ENCODE peak calls at places on chromosomes 2 and 18, in seven cellular contexts. K, F, X, H, M, E and C are unnamed samples.

GRCh38 chr2:102166189-102166845 is 20.5 kb upstream of the IL1RL2 start:
- DNase-seq in K (no peak), F (peak), X (no peak), H (peak), M (no peak), E (peak), C (peak)

GRCh38 chr2:54866868-54867267 is 143.4 kb downstream of the EML6 start:
- DNase-seq in K (no peak), F (no peak), X (no peak), H (no peak), M (peak), E (no peak), C (no peak)

GRCh38 chr2:176110975-176111663 is 4.0 kb downstream of the HOXD11 start:
- DNase-seq in K (no peak), F (peak), X (peak), H (no peak), M (no peak), E (peak), C (peak)

GRCh38 chr2:126720647-126721046 is 64.7 kb downstream of the GYPC start:
- DNase-seq in K (peak), F (no peak), X (no peak), H (no peak), M (no peak), E (no peak), C (no peak)

GRCh38 chr2:196987298-196987653 is 60.8 kb upstream of the PGAP1 start:
- DNase-seq in K (no peak), F (no peak), X (no peak), H (no peak), M (no peak), E (no peak), C (no peak)

GRCh38 chr18:79634593-79634992 is 45.0 kb upstream of the CTDP1 start:
- DNase-seq in K (peak), F (no peak), X (peak), H (no peak), M (no peak), E (no peak), C (no peak)

GRCh38 chr2:177015526-177015925 is 197.1 kb upstream of the HNRNPA3 start:
- DNase-seq in K (no peak), F (no peak), X (no peak), H (no peak), M (no peak), E (no peak), C (no peak)

GRCh38 chr2:201116959-201117734 is 1.2 kb downstream of the CFLAR start:
- DNase-seq in K (peak), F (no peak), X (peak), H (peak), M (no peak), E (peak), C (peak)

GRCh38 chr2:173119069-173119807 is 43.6 kb downstream of the MAP3K20 start:
- DNase-seq in K (no peak), F (no peak), X (no peak), H (peak), M (no peak), E (no peak), C (no peak)

GRCh38 chr2:17646096-17646554 is 105.6 kb downstream of the VSNL1 start:
- DNase-seq in K (peak), F (peak), X (no peak), H (peak), M (peak), E (peak), C (peak)

GRCh38 chr18:7516505-7517117 is 50.5 kb upstream of the PTPRM start:
- DNase-seq in K (no peak), F (no peak), X (no peak), H (no peak), M (no peak), E (no peak), C (no peak)

GRCh38 chr2:84792856-84793522 is 87.9 kb downstream of the TRABD2A start:
- DNase-seq in K (no peak), F (no peak), X (no peak), H (no peak), M (no peak), E (no peak), C (peak)

GRCh38 chr2:85066874-85067351 is 66.3 kb upstream of the TCF7L1 start:
- DNase-seq in K (peak), F (peak), X (peak), H (peak), M (no peak), E (peak), C (peak)

GRCh38 chr2:56168163-56168562 is 15.6 kb upstream of the CCDC85A start:
- DNase-seq in K (peak), F (no peak), X (no peak), H (no peak), M (no peak), E (no peak), C (peak)

GRCh38 chr2:181678033-181678586 is 2.2 kb downstream of the NEUROD1 start:
- DNase-seq in K (peak), F (peak), X (no peak), H (peak), M (no peak), E (peak), C (peak)

GRCh38 chr18:3552305-3552704 is 102.3 kb downstream of the TGIF1 start:
- DNase-seq in K (no peak), F (no peak), X (no peak), H (no peak), M (no peak), E (no peak), C (no peak)

GRCh38 chr2:211033765-211034164 is 477.4 kb downstream of the CPS1 start:
- DNase-seq in K (no peak), F (peak), X (no peak), H (no peak), M (no peak), E (no peak), C (no peak)

GRCh38 chr2:225326969-225327368 is 72.5 kb upstream of the NYAP2 start:
- DNase-seq in K (no peak), F (no peak), X (no peak), H (no peak), M (no peak), E (no peak), C (peak)

GRCh38 chr2:11388262-11389047 is 44.0 kb upstream of the ROCK2 start:
- DNase-seq in K (no peak), F (no peak), X (peak), H (no peak), M (no peak), E (no peak), C (no peak)

GRCh38 chr2:173271825-173272224 is 82.8 kb upstream of the CDCA7 start:
- DNase-seq in K (no peak), F (no peak), X (no peak), H (no peak), M (no peak), E (no peak), C (no peak)

GRCh38 chr2:64773461-64774118 is 119.9 kb upstream of the SERTAD2 start:
- DNase-seq in K (no peak), F (no peak), X (no peak), H (no peak), M (no peak), E (no peak), C (no peak)

GRCh38 chr2:222795671-222796357 is 65.0 kb upstream of the ACSL3 start:
- DNase-seq in K (no peak), F (no peak), X (no peak), H (no peak), M (no peak), E (no peak), C (no peak)

GRCh38 chr2:162044586-162044985 is 29.4 kb downstream of the DPP4 start:
- DNase-seq in K (no peak), F (no peak), X (no peak), H (no peak), M (no peak), E (no peak), C (no peak)

GRCh38 chr2:65620026-65620425 is 187.6 kb upstream of the SPRED2 start:
- DNase-seq in K (no peak), F (no peak), X (no peak), H (no peak), M (no peak), E (no peak), C (no peak)

GRCh38 chr18:70069965-70070364 is 122.3 kb upstream of the CD226 start:
- DNase-seq in K (no peak), F (no peak), X (no peak), H (no peak), M (no peak), E (no peak), C (no peak)

GRCh38 chr18:47263197-47263827 is 11.9 kb upstream of the SKOR2 start:
- DNase-seq in K (no peak), F (no peak), X (no peak), H (no peak), M (no peak), E (no peak), C (no peak)

GRCh38 chr18:10916387-10916786 is 233.0 kb downstream of the PIEZO2 start:
- DNase-seq in K (no peak), F (no peak), X (no peak), H (no peak), M (no peak), E (no peak), C (no peak)

GRCh38 chr18:13221821-13222220 is 3.3 kb downstream of the LDLRAD4 start:
- DNase-seq in K (peak), F (no peak), X (peak), H (peak), M (no peak), E (no peak), C (peak)

GRCh38 chr2:222656544-222657446 is 903 bp upstream of the FARSB start:
- DNase-seq in K (no peak), F (no peak), X (no peak), H (no peak), M (no peak), E (no peak), C (no peak)

GRCh38 chr2:84481702-84482101 is 22.6 kb upstream of the SUCLG1 start:
- DNase-seq in K (no peak), F (no peak), X (no peak), H (no peak), M (no peak), E (no peak), C (peak)

GRCh38 chr2:120223034-120223912 is at the start of gene TMEM185B:
- DNase-seq in K (peak), F (peak), X (peak), H (peak), M (no peak), E (peak), C (peak)

GRCh38 chr18:5979176-5979888 is 84.0 kb upstream of the TMEM200C start:
- DNase-seq in K (no peak), F (no peak), X (no peak), H (no peak), M (no peak), E (no peak), C (no peak)

DNA sequence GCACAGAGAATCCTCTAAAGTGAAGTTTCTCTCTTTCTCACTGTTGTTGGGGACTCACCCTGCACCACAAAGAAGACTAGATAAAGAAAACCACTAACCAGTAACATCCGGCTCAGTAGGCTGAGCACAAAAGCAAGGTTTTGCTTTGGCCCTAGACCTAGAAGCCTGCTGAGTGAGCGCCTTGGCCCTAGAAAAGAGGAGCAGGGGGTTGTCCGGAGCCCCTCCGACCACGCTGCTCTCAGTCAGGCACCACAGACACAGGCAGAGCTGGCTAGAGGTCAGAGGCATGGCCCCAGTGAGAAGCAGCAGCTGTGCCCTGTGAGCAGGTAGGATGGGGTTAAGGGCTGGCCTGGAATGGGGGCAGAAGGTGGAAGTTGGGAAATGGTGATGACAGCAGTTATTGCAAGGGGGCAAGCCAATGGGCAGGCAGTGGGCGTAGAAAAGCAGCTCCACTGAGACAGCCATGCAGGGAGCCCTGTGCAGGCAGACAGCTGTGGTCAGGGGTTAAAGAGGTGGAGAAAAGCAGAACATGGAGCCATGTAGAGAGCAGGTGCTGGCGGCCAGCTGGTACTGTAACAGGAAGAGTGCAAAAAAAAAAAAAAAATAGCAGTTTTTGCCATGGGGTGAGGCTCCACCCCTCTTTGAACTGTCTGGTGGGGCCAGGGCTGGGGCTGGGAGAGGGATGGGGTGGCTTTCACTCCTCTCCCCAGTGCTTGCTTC is 36.9 kb upstream of the SLC14A1 start:
- DNase-seq in K (peak), F (no peak), X (no peak), H (no peak), M (no peak), E (no peak), C (peak)
- H3K4me3 ChIP-seq in K (no peak), F (no peak), X (no peak), H (no peak), M (peak), E (peak), C (no peak)

GRCh38 chr2:19868224-19868623 is 33.6 kb downstream of the TTC32 start:
- DNase-seq in K (no peak), F (no peak), X (no peak), H (no peak), M (no peak), E (no peak), C (no peak)
- TF ChIP-seq CTCF in K (no peak), F (no peak), X (no peak), H (no peak), M (no peak), E (no peak), C (no peak)

GRCh38 chr18:54260376-54261072 is 8.8 kb upstream of the POLI start:
- DNase-seq in K (no peak), F (no peak), X (no peak), H (no peak), M (no peak), E (no peak), C (no peak)
- H3K4me3 ChIP-seq in K (no peak), F (no peak), X (no peak), H (no peak), M (no peak), E (no peak), C (no peak)

GRCh38 chr2:241940329-241940728 is 70.8 kb downstream of the RTP5 start:
- DNase-seq in K (no peak), F (no peak), X (peak), H (no peak), M (no peak), E (no peak), C (no peak)
- TF ChIP-seq CTCF in K (no peak), F (peak), X (no peak), H (no peak), M (peak), E (no peak), C (peak)

GRCh38 chr2:219418155-219418569 is at the start of gene DES:
- DNase-seq in K (no peak), F (no peak), X (no peak), H (no peak), M (no peak), E (no peak), C (no peak)
- H3K4me3 ChIP-seq in K (peak), F (no peak), X (no peak), H (peak), M (no peak), E (no peak), C (no peak)

DNA sequence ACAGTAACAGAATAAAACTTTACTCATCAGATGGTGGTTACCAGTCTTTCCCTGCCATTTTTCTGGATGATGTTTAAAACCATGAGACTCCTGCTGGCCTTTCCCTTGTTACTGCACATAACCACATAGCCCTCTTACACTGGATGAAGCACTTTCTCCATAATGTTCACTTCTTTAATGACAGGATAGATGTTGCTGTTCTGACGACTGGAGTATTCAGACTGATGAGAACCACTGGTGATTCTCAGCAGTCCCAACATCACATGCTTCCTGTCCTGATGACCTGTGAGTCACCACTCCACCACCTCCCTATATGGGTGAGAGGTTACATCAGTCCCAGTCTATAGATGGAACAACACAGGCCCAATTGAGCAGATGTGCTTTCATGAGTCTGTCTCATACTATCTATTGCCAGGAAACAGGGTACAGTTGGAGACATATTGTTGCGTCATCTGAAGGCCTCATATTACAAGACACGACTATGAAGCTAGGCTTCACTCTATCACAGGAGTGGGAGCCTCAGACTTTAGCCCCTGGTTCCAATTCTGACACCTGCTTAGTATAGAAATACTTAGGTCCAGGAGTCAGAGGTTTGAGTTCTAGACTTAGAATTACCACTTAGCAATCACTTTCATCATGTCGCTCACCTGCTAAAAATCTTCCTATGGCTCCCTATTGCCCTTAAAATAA is 145.7 kb upstream of the KLF7 start:
- DNase-seq in K (peak), F (no peak), X (peak), H (no peak), M (no peak), E (peak), C (peak)
- TF ChIP-seq CTCF in K (no peak), F (peak), X (no peak), H (no peak), M (no peak), E (peak), C (peak)

GRCh38 chr18:49486959-49487710 is at the start of gene C18orf32:
- DNase-seq in K (peak), F (peak), X (peak), H (peak), M (peak), E (peak), C (peak)

GRCh38 chr18:49486617-49486958 is 446 bp downstream of the C18orf32 start:
- DNase-seq in K (no peak), F (no peak), X (no peak), H (no peak), M (no peak), E (no peak), C (peak)

GRCh38 chr18:49490246-49490762 is 3.3 kb upstream of the C18orf32 start:
- DNase-seq in K (no peak), F (no peak), X (no peak), H (no peak), M (no peak), E (no peak), C (no peak)

GRCh38 chr18:49491534-49491856 is 4.5 kb upstream of the C18orf32 start:
- DNase-seq in K (no peak), F (no peak), X (peak), H (no peak), M (no peak), E (no peak), C (peak)

DNA sequence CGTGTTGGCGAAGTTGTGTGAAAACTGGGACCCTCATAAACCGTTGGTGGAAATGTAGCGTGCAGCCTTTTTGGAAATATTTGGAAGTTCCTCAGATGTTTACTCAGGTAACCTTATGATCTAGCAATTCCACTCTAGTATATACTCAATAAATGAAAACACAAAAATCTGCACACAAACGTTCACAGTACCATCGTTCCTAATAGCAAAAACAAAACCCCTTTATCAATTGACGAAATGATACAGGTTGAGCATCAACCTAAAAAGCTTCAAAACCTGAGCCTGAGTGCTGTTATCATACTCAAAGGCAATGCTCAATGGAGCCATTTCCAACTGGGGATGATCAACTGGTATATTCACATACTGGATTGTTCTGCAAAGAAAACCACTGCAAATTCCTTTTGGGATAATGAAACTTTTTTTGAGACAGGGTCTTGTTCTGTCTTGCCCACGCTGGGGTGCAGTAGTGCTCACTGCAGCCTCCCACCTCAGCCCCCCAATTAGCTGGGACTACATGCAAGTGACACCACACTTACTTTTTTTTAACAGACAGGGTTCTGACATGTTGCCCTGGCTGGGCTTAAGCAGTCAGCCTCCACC is 777 bp upstream of the C18orf32 start:
- DNase-seq in K (no peak), F (no peak), X (no peak), H (no peak), M (no peak), E (no peak), C (no peak)
- H3K4me3 ChIP-seq in K (no peak), F (peak), X (no peak), H (peak), M (peak), E (peak), C (no peak)

DNA sequence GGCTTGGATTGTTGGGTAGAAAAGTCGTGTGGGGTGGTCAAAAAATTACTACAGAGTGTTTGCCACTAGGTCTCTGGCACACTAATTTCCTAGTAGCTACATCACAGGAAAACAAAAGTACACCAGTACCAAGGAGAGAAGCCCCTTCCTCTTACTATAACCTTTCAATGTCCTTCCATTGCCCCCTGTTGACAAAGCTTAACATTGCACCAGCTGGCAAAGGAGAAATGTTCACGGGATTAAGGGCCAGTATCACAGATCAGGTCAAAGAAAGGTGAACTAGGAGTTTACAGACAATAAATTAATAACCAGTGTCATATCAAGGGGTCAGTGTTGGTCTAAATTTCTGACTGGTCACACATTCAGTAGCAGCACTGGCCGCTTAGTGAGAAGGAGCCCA is 1139.6 kb upstream of the FAM98A start:
- DNase-seq in K (no peak), F (peak), X (no peak), H (no peak), M (no peak), E (no peak), C (no peak)
- TF ChIP-seq CTCF in K (no peak), F (no peak), X (no peak), H (no peak), M (peak), E (no peak), C (no peak)